ENCODE peak calls at places on chromosomes 11 and 22, in six cellular contexts. G is GM23338, P is breast epithelium, V is HCT116, S is H1, I is endothelial cell of umbilical vein. D is an unnamed sample. For H3K4me1, the result is how much of the 10 kb centered on the place peaks cover.

GRCh38 chr11:123480290-123480815 is 50.3 kb downstream of the GRAMD1B start:
- DNase-seq in I (no peak), V (no peak), G (no peak), S (no peak), P (no peak), D (no peak)

GRCh38 chr22:29072979-29073617 is at the start of gene KREMEN1:
- DNase-seq in S (peak), I (no peak), P (no peak), V (no peak), G (no peak), D (no peak)

GRCh38 chr22:47439643-47440265 is 677.3 kb downstream of the TBC1D22A start:
- DNase-seq in V (no peak), G (no peak), I (no peak), P (no peak), S (no peak), D (no peak)

GRCh38 chr11:70502677-70503076 is 104.3 kb downstream of the CTTN start:
- DNase-seq in G (no peak), S (no peak), V (no peak), P (no peak), I (no peak), D (no peak)

GRCh38 chr22:41132555-41132954 is 40.2 kb downstream of the EP300 start:
- DNase-seq in I (no peak), V (no peak), G (no peak), S (no peak), P (no peak), D (no peak)

GRCh38 chr11:76799061-76799804 is 16.1 kb downstream of the TSKU start:
- DNase-seq in I (peak), G (peak), S (peak), V (no peak), P (peak), D (peak)

GRCh38 chr11:44866301-44866700 is 84.4 kb downstream of the TP53I11 start:
- DNase-seq in G (no peak), S (no peak), P (no peak), I (no peak), V (no peak), D (no peak)

GRCh38 chr11:656866-657265 is 19.8 kb downstream of the DRD4 start:
- DNase-seq in G (no peak), S (no peak), I (no peak), V (no peak), P (no peak), D (no peak)

DNA sequence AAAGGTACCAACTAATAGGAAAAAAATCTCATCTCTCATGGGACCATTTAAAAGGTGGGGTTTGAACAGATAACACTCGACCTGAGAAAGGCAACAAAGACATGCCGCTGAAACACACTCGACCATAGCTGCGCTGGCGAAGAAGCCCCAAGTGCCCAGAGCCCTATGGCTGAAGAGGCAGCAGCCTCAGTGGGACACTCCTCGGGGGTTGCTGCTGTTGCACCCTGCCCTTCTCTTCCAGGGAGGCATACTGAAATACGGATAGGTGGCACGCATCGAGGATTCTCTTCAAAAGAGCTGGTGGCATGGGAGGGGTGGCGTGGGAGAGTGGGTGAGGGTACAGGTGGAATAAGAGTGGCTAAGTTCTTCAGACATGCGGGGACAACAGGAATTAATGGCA is 18.5 kb upstream of the PHLDA2 start:
- DNase-seq in P (no peak), V (no peak), S (no peak), I (no peak), G (no peak), D (no peak)
- H3K4me1 ChIP-seq in P (under half), V (under half), S (under half), I (under half), G (under half), D (under half)

DNA sequence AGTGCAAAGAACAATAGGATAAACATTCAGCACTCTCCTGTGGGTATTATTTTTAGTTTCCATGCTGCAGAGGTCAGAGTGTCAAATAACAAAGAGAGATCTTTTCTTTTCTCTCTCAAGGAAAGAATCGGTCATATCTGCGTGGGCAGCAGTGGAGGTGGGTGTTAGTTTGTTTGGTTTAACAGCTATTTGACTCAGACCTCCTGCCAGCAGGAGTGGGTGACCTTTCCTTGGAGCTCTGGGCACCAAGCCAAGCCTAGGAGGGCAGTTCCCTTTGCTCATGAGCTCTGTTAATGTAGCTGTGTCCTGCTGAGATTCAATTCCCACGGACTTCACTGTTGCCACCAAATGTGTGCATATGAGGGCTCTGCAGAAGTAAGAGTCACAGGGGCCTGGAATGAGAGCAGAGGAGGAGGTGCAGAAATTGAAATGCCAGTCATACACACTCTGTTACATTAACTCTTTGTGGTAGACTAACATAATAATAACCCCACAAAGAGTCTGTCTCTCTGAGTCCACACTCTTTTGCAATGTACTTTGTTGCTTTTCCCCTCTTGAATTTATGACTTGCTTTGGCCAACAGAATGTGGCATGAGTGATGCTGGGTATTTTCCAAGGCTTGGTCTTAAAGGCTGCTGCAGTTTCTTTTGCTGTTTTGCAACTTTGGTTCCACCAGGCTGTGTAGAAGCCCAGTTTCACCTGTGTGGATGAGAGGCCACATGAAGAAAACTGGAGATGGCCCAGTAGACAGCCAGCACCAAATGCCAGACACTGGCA is 76.0 kb upstream of the GRK3 start:
- DNase-seq in S (no peak), V (peak), I (peak), G (no peak), P (no peak), D (peak)
- TF ChIP-seq POLR2AphosphoS5 in S (no peak), V (peak), I (no peak), G (no peak), P (no peak), D (no peak)

GRCh38 chr11:56909563-56909962 is 79.2 kb upstream of the OR5AK2 start:
- DNase-seq in G (no peak), I (no peak), S (no peak), V (no peak), P (no peak), D (no peak)
- H3K27ac ChIP-seq in G (no peak), I (no peak), S (no peak), V (no peak), P (no peak), D (no peak)

DNA sequence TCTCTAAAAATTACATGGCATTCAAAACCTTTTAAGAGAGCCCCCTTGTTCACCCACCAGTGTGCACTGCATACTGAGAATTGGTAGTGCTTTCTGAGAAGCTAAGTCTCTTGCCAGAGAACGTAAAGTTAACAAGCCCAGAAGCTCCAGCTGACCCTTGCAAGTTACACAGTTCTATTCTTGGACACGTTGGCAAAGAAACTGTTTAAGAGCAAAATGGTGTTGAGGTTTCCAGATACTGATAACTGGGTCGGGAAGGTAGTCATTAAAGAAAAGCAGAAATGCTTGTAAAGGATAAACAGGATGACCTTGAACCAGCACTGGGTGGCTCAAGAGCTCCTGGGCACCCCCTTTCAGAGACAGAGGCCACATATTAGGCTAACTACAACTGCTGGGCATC is 284.8 kb downstream of the CADM1 start:
- DNase-seq in V (no peak), I (no peak), P (no peak), S (no peak), G (no peak), D (no peak)
- H3K4me1 ChIP-seq in V (under half), I (under half), P (under half), S (under half), G (under half), D (under half)